ENCODE peak calls at places on chromosomes 3 and 15, in seven cellular contexts. One of them, this sample, is unnamed.

GRCh38 chr3:11195201-11195600 is 40.9 kb downstream of the HRH1 start:
- DNase-seq in foreskin fibroblast: no peak
- DNase-seq in GM10248: no peak
- DNase-seq in GM13977: no peak
- DNase-seq in endothelial cell: no peak
- DNase-seq in adrenal gland: no peak
- DNase-seq in WERI-Rb-1: no peak
- DNase-seq in this sample: no peak

GRCh38 chr3:46946856-46947544 is 29.5 kb downstream of the CCDC12 start:
- DNase-seq in adrenal gland: peak
- DNase-seq in GM10248: no peak
- DNase-seq in endothelial cell: no peak
- DNase-seq in WERI-Rb-1: no peak
- DNase-seq in GM13977: no peak
- DNase-seq in foreskin fibroblast: peak
- DNase-seq in this sample: no peak

GRCh38 chr3:184085389-184085852 is 11.4 kb upstream of the HTR3E start:
- DNase-seq in GM13977: no peak
- DNase-seq in endothelial cell: no peak
- DNase-seq in GM10248: no peak
- DNase-seq in WERI-Rb-1: no peak
- DNase-seq in adrenal gland: no peak
- DNase-seq in foreskin fibroblast: peak
- DNase-seq in this sample: no peak

GRCh38 chr15:31136016-31136415 is 34.5 kb upstream of the TRPM1 start:
- DNase-seq in endothelial cell: no peak
- DNase-seq in adrenal gland: no peak
- DNase-seq in WERI-Rb-1: peak
- DNase-seq in GM13977: no peak
- DNase-seq in GM10248: no peak
- DNase-seq in foreskin fibroblast: no peak
- DNase-seq in this sample: no peak

GRCh38 chr3:66299893-66300292 is 79.1 kb downstream of the SLC25A26 start:
- DNase-seq in GM13977: no peak
- DNase-seq in WERI-Rb-1: no peak
- DNase-seq in GM10248: no peak
- DNase-seq in adrenal gland: no peak
- DNase-seq in endothelial cell: no peak
- DNase-seq in foreskin fibroblast: no peak
- DNase-seq in this sample: no peak

GRCh38 chr3:29936054-29936453 is 655.2 kb downstream of the RBMS3 start:
- DNase-seq in adrenal gland: no peak
- DNase-seq in foreskin fibroblast: no peak
- DNase-seq in WERI-Rb-1: no peak
- DNase-seq in GM13977: peak
- DNase-seq in GM10248: no peak
- DNase-seq in endothelial cell: no peak
- DNase-seq in this sample: no peak

GRCh38 chr3:51306093-51306492 is 79.0 kb upstream of the MANF start:
- DNase-seq in endothelial cell: no peak
- DNase-seq in WERI-Rb-1: no peak
- DNase-seq in adrenal gland: no peak
- DNase-seq in foreskin fibroblast: no peak
- DNase-seq in GM10248: no peak
- DNase-seq in GM13977: no peak
- DNase-seq in this sample: no peak

GRCh38 chr3:62665627-62666433 is 209.4 kb downstream of the CADPS start:
- DNase-seq in adrenal gland: peak
- DNase-seq in GM10248: peak
- DNase-seq in endothelial cell: peak
- DNase-seq in foreskin fibroblast: peak
- DNase-seq in WERI-Rb-1: peak
- DNase-seq in GM13977: peak
- DNase-seq in this sample: peak

GRCh38 chr3:194112120-194113106 is 23.5 kb upstream of the HES1 start:
- DNase-seq in foreskin fibroblast: no peak
- DNase-seq in GM10248: no peak
- DNase-seq in WERI-Rb-1: no peak
- DNase-seq in endothelial cell: no peak
- DNase-seq in adrenal gland: no peak
- DNase-seq in GM13977: no peak
- DNase-seq in this sample: no peak

GRCh38 chr3:52986938-52987337 is 58.9 kb downstream of the SFMBT1 start:
- DNase-seq in GM10248: no peak
- DNase-seq in WERI-Rb-1: no peak
- DNase-seq in GM13977: no peak
- DNase-seq in endothelial cell: peak
- DNase-seq in adrenal gland: peak
- DNase-seq in foreskin fibroblast: peak
- DNase-seq in this sample: no peak

GRCh38 chr3:122074621-122075265 is 19.6 kb downstream of the CD86 start:
- DNase-seq in GM10248: peak
- DNase-seq in WERI-Rb-1: no peak
- DNase-seq in GM13977: peak
- DNase-seq in endothelial cell: no peak
- DNase-seq in adrenal gland: peak
- DNase-seq in foreskin fibroblast: no peak
- DNase-seq in this sample: no peak

GRCh38 chr3:10142707-10143560 is 1.4 kb downstream of the VHL start:
- DNase-seq in GM13977: no peak
- DNase-seq in endothelial cell: no peak
- DNase-seq in adrenal gland: peak
- DNase-seq in WERI-Rb-1: no peak
- DNase-seq in foreskin fibroblast: no peak
- DNase-seq in GM10248: peak
- DNase-seq in this sample: no peak

GRCh38 chr3:150319900-150320299 is 88.2 kb upstream of the TSC22D2 start:
- DNase-seq in adrenal gland: peak
- DNase-seq in WERI-Rb-1: peak
- DNase-seq in GM10248: no peak
- DNase-seq in GM13977: no peak
- DNase-seq in foreskin fibroblast: peak
- DNase-seq in endothelial cell: no peak
- DNase-seq in this sample: no peak

GRCh38 chr15:62866366-62866765 is 176.2 kb upstream of the TPM1 start:
- DNase-seq in GM10248: no peak
- DNase-seq in adrenal gland: no peak
- DNase-seq in foreskin fibroblast: no peak
- DNase-seq in WERI-Rb-1: no peak
- DNase-seq in endothelial cell: no peak
- DNase-seq in GM13977: no peak
- DNase-seq in this sample: no peak

GRCh38 chr3:113094514-113094913 is 103.7 kb downstream of the GTPBP8 start:
- DNase-seq in adrenal gland: no peak
- DNase-seq in endothelial cell: no peak
- DNase-seq in GM10248: no peak
- DNase-seq in WERI-Rb-1: no peak
- DNase-seq in foreskin fibroblast: no peak
- DNase-seq in GM13977: no peak
- DNase-seq in this sample: no peak

GRCh38 chr3:194158942-194159439 is 23.0 kb downstream of the HES1 start:
- DNase-seq in foreskin fibroblast: no peak
- DNase-seq in endothelial cell: no peak
- DNase-seq in GM13977: no peak
- DNase-seq in WERI-Rb-1: no peak
- DNase-seq in adrenal gland: no peak
- DNase-seq in GM10248: no peak
- DNase-seq in this sample: no peak

GRCh38 chr3:17972476-17972875 is 230.0 kb upstream of the TBC1D5 start:
- DNase-seq in adrenal gland: no peak
- DNase-seq in GM10248: no peak
- DNase-seq in foreskin fibroblast: no peak
- DNase-seq in endothelial cell: no peak
- DNase-seq in GM13977: no peak
- DNase-seq in WERI-Rb-1: no peak
- DNase-seq in this sample: no peak

GRCh38 chr3:55964491-55964980 is 477.4 kb upstream of the WNT5A start:
- DNase-seq in GM10248: no peak
- DNase-seq in adrenal gland: no peak
- DNase-seq in GM13977: no peak
- DNase-seq in endothelial cell: no peak
- DNase-seq in foreskin fibroblast: no peak
- DNase-seq in WERI-Rb-1: no peak
- DNase-seq in this sample: no peak

GRCh38 chr3:196670335-196670734 is 30.8 kb downstream of the NRROS start:
- DNase-seq in foreskin fibroblast: no peak
- DNase-seq in endothelial cell: peak
- DNase-seq in GM13977: no peak
- DNase-seq in WERI-Rb-1: no peak
- DNase-seq in GM10248: no peak
- DNase-seq in adrenal gland: peak
- DNase-seq in this sample: no peak

GRCh38 chr15:61081028-61081322 is 148.1 kb downstream of the RORA start:
- DNase-seq in endothelial cell: no peak
- DNase-seq in GM10248: no peak
- DNase-seq in GM13977: no peak
- DNase-seq in foreskin fibroblast: no peak
- DNase-seq in adrenal gland: no peak
- DNase-seq in WERI-Rb-1: no peak
- DNase-seq in this sample: no peak

GRCh38 chr15:29596266-29596665 is 226.0 kb downstream of the TJP1 start:
- DNase-seq in foreskin fibroblast: no peak
- DNase-seq in adrenal gland: no peak
- DNase-seq in GM10248: no peak
- DNase-seq in endothelial cell: no peak
- DNase-seq in WERI-Rb-1: no peak
- DNase-seq in GM13977: no peak
- DNase-seq in this sample: no peak

GRCh38 chr3:67415504-67415903 is 238.9 kb downstream of the SUCLG2 start:
- DNase-seq in GM10248: no peak
- DNase-seq in GM13977: no peak
- DNase-seq in adrenal gland: no peak
- DNase-seq in endothelial cell: no peak
- DNase-seq in WERI-Rb-1: no peak
- DNase-seq in foreskin fibroblast: peak
- DNase-seq in this sample: no peak

GRCh38 chr3:169694117-169694516 is 30.6 kb upstream of the MECOM start:
- DNase-seq in WERI-Rb-1: no peak
- DNase-seq in GM10248: no peak
- DNase-seq in adrenal gland: peak
- DNase-seq in foreskin fibroblast: no peak
- DNase-seq in endothelial cell: no peak
- DNase-seq in GM13977: no peak
- DNase-seq in this sample: no peak

GRCh38 chr3:36461588-36461987 is 81.3 kb downstream of the STAC start:
- DNase-seq in WERI-Rb-1: no peak
- DNase-seq in GM10248: no peak
- DNase-seq in adrenal gland: no peak
- DNase-seq in GM13977: no peak
- DNase-seq in endothelial cell: no peak
- DNase-seq in foreskin fibroblast: peak
- DNase-seq in this sample: no peak

GRCh38 chr3:115836944-115837343 is 213.6 kb downstream of the GAP43 start:
- DNase-seq in GM10248: peak
- DNase-seq in adrenal gland: no peak
- DNase-seq in GM13977: peak
- DNase-seq in foreskin fibroblast: no peak
- DNase-seq in WERI-Rb-1: no peak
- DNase-seq in endothelial cell: no peak
- DNase-seq in this sample: no peak
- TF ChIP-seq CTCF in GM10248: peak
- TF ChIP-seq CTCF in adrenal gland: peak
- TF ChIP-seq CTCF in GM13977: peak
- TF ChIP-seq CTCF in foreskin fibroblast: peak
- TF ChIP-seq CTCF in WERI-Rb-1: peak
- TF ChIP-seq CTCF in endothelial cell: peak
- TF ChIP-seq CTCF in this sample: peak

DNA sequence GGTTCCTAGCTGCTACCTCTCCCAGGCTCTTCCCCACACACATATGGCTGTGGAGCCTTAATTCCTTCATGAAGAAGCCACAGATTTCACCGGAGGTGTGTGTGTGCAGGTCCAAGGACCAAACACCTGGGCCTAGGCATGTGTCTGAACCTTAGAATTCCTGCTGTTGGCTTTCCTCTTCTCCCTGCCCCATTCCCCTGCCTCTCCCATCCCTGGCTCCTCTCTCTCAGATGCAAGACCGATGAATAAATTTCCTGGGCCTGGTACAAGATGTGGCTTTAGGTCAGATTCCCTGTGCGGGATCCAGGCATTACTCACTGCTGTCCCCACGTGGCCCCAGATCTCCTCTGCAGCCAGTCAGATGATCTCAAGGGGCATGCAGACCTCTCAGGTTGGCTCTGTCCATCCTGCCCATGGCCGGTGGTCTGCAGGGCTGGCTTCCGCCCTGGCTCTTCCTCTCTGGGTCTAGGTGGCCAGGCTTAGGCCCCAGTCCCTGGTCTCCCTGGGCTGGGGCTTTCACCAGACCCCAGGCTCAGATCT is 20.4 kb downstream of the CCR9 start:
- DNase-seq in GM13977: no peak
- DNase-seq in adrenal gland: no peak
- DNase-seq in foreskin fibroblast: peak
- DNase-seq in GM10248: no peak
- DNase-seq in endothelial cell: peak
- DNase-seq in WERI-Rb-1: peak
- DNase-seq in this sample: no peak
- TF ChIP-seq CTCF in GM13977: peak
- TF ChIP-seq CTCF in adrenal gland: no peak
- TF ChIP-seq CTCF in foreskin fibroblast: peak
- TF ChIP-seq CTCF in GM10248: peak
- TF ChIP-seq CTCF in endothelial cell: peak
- TF ChIP-seq CTCF in WERI-Rb-1: peak
- TF ChIP-seq CTCF in this sample: no peak

GRCh38 chr3:3772920-3773319 is 26.3 kb upstream of the LRRN1 start:
- DNase-seq in foreskin fibroblast: no peak
- DNase-seq in WERI-Rb-1: no peak
- DNase-seq in endothelial cell: no peak
- DNase-seq in GM10248: no peak
- DNase-seq in GM13977: no peak
- DNase-seq in adrenal gland: no peak
- DNase-seq in this sample: no peak
- TF ChIP-seq CTCF in foreskin fibroblast: no peak
- TF ChIP-seq CTCF in WERI-Rb-1: no peak
- TF ChIP-seq CTCF in endothelial cell: no peak
- TF ChIP-seq CTCF in GM10248: no peak
- TF ChIP-seq CTCF in GM13977: no peak
- TF ChIP-seq CTCF in adrenal gland: no peak
- TF ChIP-seq CTCF in this sample: no peak

DNA sequence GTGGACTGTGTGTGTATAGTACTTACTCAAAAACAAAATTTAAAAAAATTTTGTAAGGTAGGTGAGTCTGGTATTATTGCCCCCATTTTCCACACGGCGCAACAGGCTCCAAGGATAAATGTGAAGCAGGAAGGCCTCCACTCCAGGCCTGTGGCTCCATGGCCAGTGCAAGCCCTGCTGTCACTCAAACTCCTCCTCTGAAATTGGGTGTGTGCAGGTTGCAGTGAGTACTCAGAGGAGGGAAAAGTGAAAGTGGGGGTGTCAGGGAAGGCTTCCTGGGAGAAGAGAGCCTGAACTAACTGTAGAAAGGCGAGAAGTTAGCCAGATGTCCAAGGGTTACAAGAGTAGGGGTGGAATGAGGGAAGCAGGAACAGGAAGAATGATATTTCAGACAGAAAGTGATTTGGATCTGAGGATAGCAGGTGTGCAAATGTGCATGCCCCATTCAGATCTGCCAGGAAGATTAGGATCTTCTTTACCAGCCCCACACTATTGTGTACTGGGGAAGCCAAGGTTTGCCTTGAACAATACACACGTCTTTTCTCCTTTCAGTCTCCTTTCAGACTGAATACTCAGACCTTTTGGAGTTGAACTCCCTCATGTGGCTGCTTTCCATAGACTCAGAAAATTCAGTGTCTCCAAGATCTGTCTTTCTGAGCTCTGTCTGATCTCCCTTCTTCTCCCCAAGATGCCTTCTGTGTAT is 48.7 kb upstream of the RYK start:
- DNase-seq in adrenal gland: peak
- DNase-seq in GM13977: no peak
- DNase-seq in GM10248: no peak
- DNase-seq in WERI-Rb-1: no peak
- DNase-seq in endothelial cell: no peak
- DNase-seq in foreskin fibroblast: no peak
- DNase-seq in this sample: no peak
- TF ChIP-seq CTCF in adrenal gland: peak
- TF ChIP-seq CTCF in GM13977: peak
- TF ChIP-seq CTCF in GM10248: peak
- TF ChIP-seq CTCF in WERI-Rb-1: peak
- TF ChIP-seq CTCF in endothelial cell: no peak
- TF ChIP-seq CTCF in foreskin fibroblast: peak
- TF ChIP-seq CTCF in this sample: peak

This sample was measured in neural crest cell.